ENCODE peak calls at places on chromosomes 2 and 18, in eight cellular contexts. J is astrocyte, F is MM.1S, H is HCT116, Y is K562, X is kidney, R is endodermal cell, A is PC-3. K is an unnamed sample.

GRCh38 chr2:189088566-189089225 is 90.9 kb downstream of the COL5A2 start:
- DNase-seq in J (no peak), F (no peak), H (no peak), Y (no peak), X (no peak), R (no peak), A (peak; percentile 15), K (peak; percentile 28)

GRCh38 chr2:216661639-216662375 is 28.6 kb downstream of the IGFBP2 start:
- DNase-seq in J (no peak), F (no peak), H (no peak), Y (peak; percentile 24), X (no peak), R (no peak), A (no peak), K (no peak)

GRCh38 chr2:8436585-8436984 is 245.3 kb upstream of the ID2 start:
- DNase-seq in J (no peak), F (no peak), H (no peak), Y (no peak), X (no peak), R (peak; percentile 10), A (no peak), K (no peak)

GRCh38 chr2:196177124-196177523 is 5.7 kb upstream of the STK17B start:
- DNase-seq in J (no peak), F (no peak), H (no peak), Y (peak; percentile 59), X (no peak), R (no peak), A (no peak), K (no peak)

GRCh38 chr2:56170988-56171387 is 12.8 kb upstream of the CCDC85A start:
- DNase-seq in J (no peak), F (no peak), H (no peak), Y (no peak), X (no peak), R (no peak), A (no peak), K (peak; percentile 68)

GRCh38 chr2:144678741-144679140 is 158.8 kb upstream of the ZEB2 start:
- DNase-seq in J (no peak), F (no peak), H (no peak), Y (no peak), X (no peak), R (no peak), A (no peak), K (no peak)

GRCh38 chr2:20661028-20661980 is 5.6 kb upstream of the GDF7 start:
- DNase-seq in J (peak; percentile 39), F (peak; percentile 70), H (peak; percentile 69), Y (peak; percentile 77), X (peak; percentile 86), R (peak; percentile 93), A (peak; percentile 86), K (peak; percentile 86)

GRCh38 chr2:230217424-230217823 is 2.4 kb downstream of the SP110 start:
- DNase-seq in J (no peak), F (no peak), H (no peak), Y (no peak), X (no peak), R (no peak), A (no peak), K (no peak)

GRCh38 chr2:226554726-226555125 is 244.9 kb downstream of the IRS1 start:
- DNase-seq in J (no peak), F (no peak), H (no peak), Y (no peak), X (no peak), R (no peak), A (no peak), K (peak; percentile 12)

GRCh38 chr18:46892842-46893241 is 24.5 kb downstream of the PIAS2 start:
- DNase-seq in J (no peak), F (no peak), H (no peak), Y (no peak), X (no peak), R (no peak), A (no peak), K (no peak)

GRCh38 chr18:75125359-75126331 is 83.3 kb downstream of the PTGR3 start:
- DNase-seq in J (peak; percentile 9), F (no peak), H (no peak), Y (no peak), X (peak; percentile 70), R (peak; percentile 79), A (peak; percentile 39), K (no peak)

GRCh38 chr18:51227660-51228059 is 30.2 kb upstream of the MEX3C start:
- DNase-seq in J (no peak), F (no peak), H (no peak), Y (no peak), X (no peak), R (no peak), A (no peak), K (no peak)

GRCh38 chr2:74553892-74554820 is at the start of the genes DOK1 and LOXL3:
- DNase-seq in J (peak; percentile 84), F (peak; percentile 81), H (no peak), Y (peak; percentile 94), X (peak; percentile 95), R (peak; percentile 94), A (peak; percentile 36), K (peak; percentile 96)

GRCh38 chr2:74551942-74552913 is 1.5 kb downstream of the LOXL3 start:
- DNase-seq in J (no peak), F (no peak), H (no peak), Y (no peak), X (no peak), R (peak; percentile 30), A (no peak), K (no peak)

GRCh38 chr2:74551530-74551929 is 2.2 kb downstream of the LOXL3 start:
- DNase-seq in J (no peak), F (no peak), H (no peak), Y (no peak), X (no peak), R (peak; percentile 8), A (no peak), K (no peak)

GRCh38 chr2:74554821-74555531 is 456 bp downstream of the DOK1 start:
- DNase-seq in J (no peak), F (peak; percentile 61), H (no peak), Y (peak; percentile 70), X (peak; percentile 85), R (peak; percentile 85), A (no peak), K (peak; percentile 61)

DNA sequence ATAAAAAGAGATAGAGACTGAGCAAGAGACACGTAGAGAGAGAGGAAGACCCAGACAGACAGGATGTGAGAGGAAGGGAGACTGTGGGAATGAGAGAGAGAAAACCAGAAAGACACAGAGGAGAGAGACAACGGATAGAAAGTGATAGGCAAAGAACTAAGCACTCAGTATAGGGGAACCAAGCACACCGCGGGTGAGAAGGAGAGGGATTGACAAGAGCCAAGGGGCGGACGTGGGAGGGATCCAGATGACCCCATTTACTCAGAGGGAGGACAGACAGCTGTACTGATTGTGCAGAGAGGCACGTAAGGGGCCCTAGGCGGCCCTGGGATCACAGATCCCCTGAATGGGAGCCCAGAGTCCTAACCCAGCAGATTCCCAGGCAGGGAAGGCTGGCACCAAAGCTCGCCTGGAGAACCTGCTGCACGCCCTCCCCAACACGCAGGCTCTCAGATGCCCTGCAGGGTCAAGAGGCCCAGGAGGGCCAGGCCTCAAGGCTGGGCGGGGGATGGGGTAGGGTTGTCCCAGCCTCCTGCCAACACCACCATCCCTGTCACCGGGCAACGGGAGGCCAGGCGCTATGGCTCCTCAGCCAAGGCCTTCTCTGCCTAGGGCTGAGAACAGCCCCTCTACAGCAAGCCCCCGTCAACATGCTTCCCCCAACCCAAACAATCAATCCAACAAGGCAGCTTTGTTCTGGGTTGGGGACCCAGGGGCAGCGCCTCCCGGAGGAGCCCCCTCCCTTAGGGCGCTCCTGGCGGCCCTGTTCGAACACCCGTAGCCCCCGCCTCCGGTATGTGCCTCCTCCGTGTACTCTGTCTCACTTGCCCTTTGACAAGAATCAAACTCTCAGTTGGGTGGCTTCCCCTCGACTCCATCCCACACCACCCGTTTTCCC is 579 bp downstream of the LOXL3 start:
- DNase-seq in J (no peak), F (no peak), H (no peak), Y (peak; percentile 27), X (peak; percentile 86), R (peak; percentile 82), A (no peak), K (peak; percentile 55)
- H3K4me1 ChIP-seq in J (peaks cover 33% of the 10 kb centered on the region), F (peaks cover 3% of the 10 kb centered on the region), H (peaks cover 50% of the 10 kb centered on the region), Y (peaks cover 64% of the 10 kb centered on the region), X (no peaks in the 10 kb centered on the region), R (no peaks in the 10 kb centered on the region), A (peaks cover 12% of the 10 kb centered on the region), K (peaks cover 30% of the 10 kb centered on the region)

DNA sequence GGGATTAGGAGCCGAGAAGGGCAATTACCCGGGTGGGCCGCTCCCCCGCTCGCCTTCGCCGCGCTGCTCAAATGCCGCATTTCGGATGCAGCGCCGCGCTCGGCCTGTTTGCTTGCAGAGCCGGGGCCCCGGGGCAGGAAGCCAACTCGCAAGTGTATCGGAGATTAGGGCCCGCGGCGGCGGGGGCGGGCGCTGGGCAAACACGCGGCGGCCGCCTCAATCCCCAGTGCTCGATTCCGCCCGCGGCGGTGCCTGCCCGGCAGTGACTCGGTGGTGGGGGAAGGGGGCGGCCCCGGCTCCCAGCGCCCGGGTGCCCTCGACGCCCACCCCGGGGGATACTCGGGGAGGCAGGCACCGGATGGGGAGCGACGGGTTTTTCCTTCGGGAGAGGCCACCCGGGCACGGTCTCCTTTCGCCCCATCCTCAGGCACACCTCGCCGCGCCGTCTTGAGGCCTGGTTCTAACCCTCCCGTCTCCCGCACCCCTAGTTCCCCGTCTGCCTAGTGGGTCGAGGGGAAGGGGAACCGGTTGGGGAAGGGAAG is 26.6 kb upstream of the NOTO start:
- DNase-seq in J (peak; percentile 38), F (peak; percentile 70), H (no peak), Y (peak; percentile 88), X (peak; percentile 94), R (peak; percentile 88), A (peak; percentile 55), K (peak; percentile 81)
- H3K9ac ChIP-seq in J (peak overlapping the region; percentile 22), F (peak overlapping the region; percentile 45), H (no peak overlapping the region), Y (peak overlapping the region; percentile 87), X (peak overlapping the region; percentile 11), R (no peak overlapping the region), A (peak overlapping the region; percentile 46), K (peak overlapping the region; percentile 34)

GRCh38 chr18:44782617-44783016 is 101.9 kb downstream of the SETBP1 start:
- DNase-seq in J (no peak), F (no peak), H (no peak), Y (no peak), X (no peak), R (no peak), A (no peak), K (no peak)

GRCh38 chr18:44781890-44782289 is 101.2 kb downstream of the SETBP1 start:
- DNase-seq in J (peak; percentile 83), F (no peak), H (no peak), Y (no peak), X (no peak), R (no peak), A (no peak), K (peak; percentile 88)

GRCh38 chr18:44779893-44780292 is 99.2 kb downstream of the SETBP1 start:
- DNase-seq in J (no peak), F (no peak), H (no peak), Y (no peak), X (no peak), R (no peak), A (no peak), K (no peak)

GRCh38 chr18:44777429-44778192 is 96.9 kb downstream of the SETBP1 start:
- DNase-seq in J (no peak), F (no peak), H (no peak), Y (no peak), X (no peak), R (no peak), A (no peak), K (no peak)

GRCh38 chr18:44778788-44779187 is 98.1 kb downstream of the SETBP1 start:
- DNase-seq in J (peak; percentile 10), F (no peak), H (no peak), Y (no peak), X (no peak), R (no peak), A (no peak), K (no peak)
- H3K4me1 ChIP-seq in J (peaks cover 3% of the 10 kb centered on the region), F (peaks cover 16% of the 10 kb centered on the region), H (no peaks in the 10 kb centered on the region), Y (no peaks in the 10 kb centered on the region), X (peaks cover 37% of the 10 kb centered on the region), R (peaks cover 16% of the 10 kb centered on the region), A (no peaks in the 10 kb centered on the region), K (peaks cover 28% of the 10 kb centered on the region)

GRCh38 chr2:32699151-32699550 is 71.3 kb downstream of the TTC27 start:
- DNase-seq in J (no peak), F (no peak), H (no peak), Y (no peak), X (no peak), R (peak; percentile 53), A (no peak), K (no peak)
- H3K9ac ChIP-seq in J (no peak overlapping the region), F (no peak overlapping the region), H (no peak overlapping the region), Y (no peak overlapping the region), X (no peak overlapping the region), R (no peak overlapping the region), A (no peak overlapping the region), K (no peak overlapping the region)

K was measured in adipocyte.